ENCODE peak calls at places on chromosomes 5 and 9, in seven cellular contexts. One of them, this sample, is unnamed.

GRCh38 chr5:115666023-115666422 is 40.2 kb upstream of the TMED7 start:
- DNase-seq in T-helper 2 cell: no peak
- DNase-seq in NCI-H1092 treated with DMSO at 0.1 percent for 48 hours: no peak
- DNase-seq in heart left ventricle: no peak
- DNase-seq in T-helper 1 cell: no peak
- DNase-seq in germinal center: no peak
- DNase-seq in CD8-positive, alpha-beta T cell: no peak
- DNase-seq in this sample: no peak

GRCh38 chr5:103902893-103903292 is 340.3 kb upstream of the NUDT12 start:
- DNase-seq in T-helper 2 cell: no peak
- DNase-seq in NCI-H1092 treated with DMSO at 0.1 percent for 48 hours: no peak
- DNase-seq in heart left ventricle: no peak
- DNase-seq in T-helper 1 cell: no peak
- DNase-seq in germinal center: no peak
- DNase-seq in CD8-positive, alpha-beta T cell: no peak
- DNase-seq in this sample: no peak

GRCh38 chr5:26060212-26060611 is 978.2 kb downstream of the CDH9 start:
- DNase-seq in T-helper 2 cell: no peak
- DNase-seq in NCI-H1092 treated with DMSO at 0.1 percent for 48 hours: no peak
- DNase-seq in heart left ventricle: no peak
- DNase-seq in T-helper 1 cell: no peak
- DNase-seq in germinal center: no peak
- DNase-seq in CD8-positive, alpha-beta T cell: no peak
- DNase-seq in this sample: no peak

GRCh38 chr5:11239261-11239660 is 478.2 kb upstream of the DAP start:
- DNase-seq in T-helper 2 cell: no peak
- DNase-seq in NCI-H1092 treated with DMSO at 0.1 percent for 48 hours: no peak
- DNase-seq in heart left ventricle: no peak
- DNase-seq in T-helper 1 cell: no peak
- DNase-seq in germinal center: no peak
- DNase-seq in CD8-positive, alpha-beta T cell: no peak
- DNase-seq in this sample: no peak

GRCh38 chr5:112434650-112435049 is 15.6 kb upstream of the EPB41L4A start:
- DNase-seq in T-helper 2 cell: no peak
- DNase-seq in NCI-H1092 treated with DMSO at 0.1 percent for 48 hours: no peak
- DNase-seq in heart left ventricle: no peak
- DNase-seq in T-helper 1 cell: no peak
- DNase-seq in germinal center: no peak
- DNase-seq in CD8-positive, alpha-beta T cell: no peak
- DNase-seq in this sample: no peak

GRCh38 chr9:125538092-125538473 is 168.9 kb downstream of the MAPKAP1 start:
- DNase-seq in T-helper 2 cell: no peak
- DNase-seq in NCI-H1092 treated with DMSO at 0.1 percent for 48 hours: peak
- DNase-seq in heart left ventricle: no peak
- DNase-seq in T-helper 1 cell: no peak
- DNase-seq in germinal center: no peak
- DNase-seq in CD8-positive, alpha-beta T cell: no peak
- DNase-seq in this sample: no peak

GRCh38 chr5:54443264-54443663 is 12.2 kb upstream of the HSPB3 start:
- DNase-seq in T-helper 2 cell: no peak
- DNase-seq in NCI-H1092 treated with DMSO at 0.1 percent for 48 hours: peak
- DNase-seq in heart left ventricle: no peak
- DNase-seq in T-helper 1 cell: no peak
- DNase-seq in germinal center: peak
- DNase-seq in CD8-positive, alpha-beta T cell: no peak
- DNase-seq in this sample: no peak

GRCh38 chr5:143494162-143494561 is 90.7 kb upstream of the NR3C1 start:
- DNase-seq in T-helper 2 cell: no peak
- DNase-seq in NCI-H1092 treated with DMSO at 0.1 percent for 48 hours: no peak
- DNase-seq in heart left ventricle: no peak
- DNase-seq in T-helper 1 cell: no peak
- DNase-seq in germinal center: no peak
- DNase-seq in CD8-positive, alpha-beta T cell: no peak
- DNase-seq in this sample: no peak

GRCh38 chr5:159098285-159099048 is 1.2 kb downstream of the EBF1 start:
- DNase-seq in T-helper 2 cell: no peak
- DNase-seq in NCI-H1092 treated with DMSO at 0.1 percent for 48 hours: no peak
- DNase-seq in heart left ventricle: no peak
- DNase-seq in T-helper 1 cell: no peak
- DNase-seq in germinal center: no peak
- DNase-seq in CD8-positive, alpha-beta T cell: no peak
- DNase-seq in this sample: peak

GRCh38 chr5:113118298-113118697 is 141.7 kb downstream of the DCP2 start:
- DNase-seq in T-helper 2 cell: no peak
- DNase-seq in NCI-H1092 treated with DMSO at 0.1 percent for 48 hours: peak
- DNase-seq in heart left ventricle: no peak
- DNase-seq in T-helper 1 cell: no peak
- DNase-seq in germinal center: no peak
- DNase-seq in CD8-positive, alpha-beta T cell: no peak
- DNase-seq in this sample: no peak

GRCh38 chr5:105740242-105740641 is 1930.5 kb downstream of the EFNA5 start:
- DNase-seq in T-helper 2 cell: no peak
- DNase-seq in NCI-H1092 treated with DMSO at 0.1 percent for 48 hours: no peak
- DNase-seq in heart left ventricle: no peak
- DNase-seq in T-helper 1 cell: no peak
- DNase-seq in germinal center: no peak
- DNase-seq in CD8-positive, alpha-beta T cell: no peak
- DNase-seq in this sample: no peak

GRCh38 chr5:76716456-76717157 is 681 bp downstream of the F2R start:
- DNase-seq in T-helper 2 cell: no peak
- DNase-seq in NCI-H1092 treated with DMSO at 0.1 percent for 48 hours: no peak
- DNase-seq in heart left ventricle: peak
- DNase-seq in T-helper 1 cell: no peak
- DNase-seq in germinal center: no peak
- DNase-seq in CD8-positive, alpha-beta T cell: no peak
- DNase-seq in this sample: no peak

GRCh38 chr5:171418316-171418981 is 998 bp upstream of the FGF18 start:
- DNase-seq in T-helper 2 cell: peak
- DNase-seq in NCI-H1092 treated with DMSO at 0.1 percent for 48 hours: peak
- DNase-seq in heart left ventricle: peak
- DNase-seq in T-helper 1 cell: peak
- DNase-seq in germinal center: peak
- DNase-seq in CD8-positive, alpha-beta T cell: peak
- DNase-seq in this sample: peak

GRCh38 chr9:30944233-30944585 is 1440.2 kb upstream of the ACO1 start:
- DNase-seq in T-helper 2 cell: no peak
- DNase-seq in NCI-H1092 treated with DMSO at 0.1 percent for 48 hours: no peak
- DNase-seq in heart left ventricle: no peak
- DNase-seq in T-helper 1 cell: no peak
- DNase-seq in germinal center: no peak
- DNase-seq in CD8-positive, alpha-beta T cell: no peak
- DNase-seq in this sample: no peak

GRCh38 chr5:150372626-150373025 is 15.1 kb downstream of the TCOF1 start:
- DNase-seq in T-helper 2 cell: no peak
- DNase-seq in NCI-H1092 treated with DMSO at 0.1 percent for 48 hours: no peak
- DNase-seq in heart left ventricle: no peak
- DNase-seq in T-helper 1 cell: no peak
- DNase-seq in germinal center: no peak
- DNase-seq in CD8-positive, alpha-beta T cell: no peak
- DNase-seq in this sample: no peak

GRCh38 chr9:92508018-92508417 is 25.7 kb upstream of the ASPN start:
- DNase-seq in T-helper 2 cell: no peak
- DNase-seq in NCI-H1092 treated with DMSO at 0.1 percent for 48 hours: no peak
- DNase-seq in heart left ventricle: no peak
- DNase-seq in T-helper 1 cell: no peak
- DNase-seq in germinal center: no peak
- DNase-seq in CD8-positive, alpha-beta T cell: no peak
- DNase-seq in this sample: no peak

GRCh38 chr5:8606231-8606630 is 737.3 kb downstream of the MTRR start:
- DNase-seq in T-helper 2 cell: no peak
- DNase-seq in NCI-H1092 treated with DMSO at 0.1 percent for 48 hours: no peak
- DNase-seq in heart left ventricle: no peak
- DNase-seq in T-helper 1 cell: no peak
- DNase-seq in germinal center: no peak
- DNase-seq in CD8-positive, alpha-beta T cell: no peak
- DNase-seq in this sample: no peak

GRCh38 chr9:87531370-87532295 is 34.0 kb downstream of the DAPK1 start:
- DNase-seq in T-helper 2 cell: no peak
- DNase-seq in NCI-H1092 treated with DMSO at 0.1 percent for 48 hours: no peak
- DNase-seq in heart left ventricle: no peak
- DNase-seq in T-helper 1 cell: no peak
- DNase-seq in germinal center: no peak
- DNase-seq in CD8-positive, alpha-beta T cell: no peak
- DNase-seq in this sample: no peak

GRCh38 chr5:172901788-172902496 is 57.3 kb upstream of the RPL26L1 start:
- DNase-seq in T-helper 2 cell: no peak
- DNase-seq in NCI-H1092 treated with DMSO at 0.1 percent for 48 hours: no peak
- DNase-seq in heart left ventricle: no peak
- DNase-seq in T-helper 1 cell: no peak
- DNase-seq in germinal center: no peak
- DNase-seq in CD8-positive, alpha-beta T cell: no peak
- DNase-seq in this sample: no peak

GRCh38 chr5:117615226-117615625 is 1040.6 kb upstream of the SEMA6A start:
- DNase-seq in T-helper 2 cell: no peak
- DNase-seq in NCI-H1092 treated with DMSO at 0.1 percent for 48 hours: no peak
- DNase-seq in heart left ventricle: no peak
- DNase-seq in T-helper 1 cell: no peak
- DNase-seq in germinal center: no peak
- DNase-seq in CD8-positive, alpha-beta T cell: no peak
- DNase-seq in this sample: no peak

GRCh38 chr9:3939820-3940219 is 360.0 kb downstream of the GLIS3 start:
- DNase-seq in T-helper 2 cell: no peak
- DNase-seq in NCI-H1092 treated with DMSO at 0.1 percent for 48 hours: no peak
- DNase-seq in heart left ventricle: no peak
- DNase-seq in T-helper 1 cell: no peak
- DNase-seq in germinal center: no peak
- DNase-seq in CD8-positive, alpha-beta T cell: no peak
- DNase-seq in this sample: no peak

GRCh38 chr5:1130218-1130946 is 18.5 kb upstream of the SLC12A7 start:
- DNase-seq in T-helper 2 cell: no peak
- DNase-seq in NCI-H1092 treated with DMSO at 0.1 percent for 48 hours: peak
- DNase-seq in heart left ventricle: no peak
- DNase-seq in T-helper 1 cell: no peak
- DNase-seq in germinal center: no peak
- DNase-seq in CD8-positive, alpha-beta T cell: no peak
- DNase-seq in this sample: no peak

GRCh38 chr9:84789463-84789830 is 119.9 kb downstream of the NTRK2 start:
- DNase-seq in T-helper 2 cell: no peak
- DNase-seq in NCI-H1092 treated with DMSO at 0.1 percent for 48 hours: no peak
- DNase-seq in heart left ventricle: no peak
- DNase-seq in T-helper 1 cell: no peak
- DNase-seq in germinal center: no peak
- DNase-seq in CD8-positive, alpha-beta T cell: no peak
- DNase-seq in this sample: no peak

GRCh38 chr5:93191426-93191825 is 389.6 kb downstream of the NR2F1-AS1 start:
- DNase-seq in T-helper 2 cell: no peak
- DNase-seq in NCI-H1092 treated with DMSO at 0.1 percent for 48 hours: no peak
- DNase-seq in heart left ventricle: no peak
- DNase-seq in T-helper 1 cell: no peak
- DNase-seq in germinal center: no peak
- DNase-seq in CD8-positive, alpha-beta T cell: no peak
- DNase-seq in this sample: no peak

GRCh38 chr9:28883209-28883608 is 1309.9 kb upstream of the C9orf72 start:
- DNase-seq in T-helper 2 cell: no peak
- DNase-seq in NCI-H1092 treated with DMSO at 0.1 percent for 48 hours: no peak
- DNase-seq in heart left ventricle: no peak
- DNase-seq in T-helper 1 cell: no peak
- DNase-seq in germinal center: no peak
- DNase-seq in CD8-positive, alpha-beta T cell: no peak
- DNase-seq in this sample: no peak

This sample was measured in aorta.